ENCODE peak calls at places on chromosome 10, in five cellular contexts. One of them, this sample, is unnamed.

GRCh38 chr10:70596860-70597809 is 5.4 kb downstream of the PRF1 start:
- DNase-seq in M059J: no peak
- DNase-seq in left cardiac atrium: no peak
- DNase-seq in SW 1271: no peak
- DNase-seq in IMR-90: no peak
- DNase-seq in this sample: no peak

GRCh38 chr10:30447125-30447799 is 13.3 kb downstream of the MAP3K8 start:
- DNase-seq in M059J: no peak
- DNase-seq in left cardiac atrium: no peak
- DNase-seq in SW 1271: no peak
- DNase-seq in IMR-90: peak
- DNase-seq in this sample: no peak

GRCh38 chr10:11886851-11887250 is 63.7 kb downstream of the PROSER2 start:
- DNase-seq in M059J: no peak
- DNase-seq in left cardiac atrium: no peak
- DNase-seq in SW 1271: no peak
- DNase-seq in IMR-90: no peak
- DNase-seq in this sample: no peak

GRCh38 chr10:24524314-24524713 is 199.4 kb downstream of the ARHGAP21 start:
- DNase-seq in M059J: no peak
- DNase-seq in left cardiac atrium: no peak
- DNase-seq in SW 1271: no peak
- DNase-seq in IMR-90: no peak
- DNase-seq in this sample: no peak

GRCh38 chr10:63346015-63346441 is 119.7 kb downstream of the JMJD1C start:
- DNase-seq in M059J: peak
- DNase-seq in left cardiac atrium: no peak
- DNase-seq in SW 1271: no peak
- DNase-seq in IMR-90: peak
- DNase-seq in this sample: no peak

GRCh38 chr10:127774771-127775559 is 38.0 kb downstream of the FOXI2 start:
- DNase-seq in M059J: no peak
- DNase-seq in left cardiac atrium: no peak
- DNase-seq in SW 1271: no peak
- DNase-seq in IMR-90: no peak
- DNase-seq in this sample: peak

GRCh38 chr10:127939786-127940330 is 33.0 kb downstream of the PTPRE start:
- DNase-seq in M059J: no peak
- DNase-seq in left cardiac atrium: no peak
- DNase-seq in SW 1271: no peak
- DNase-seq in IMR-90: no peak
- DNase-seq in this sample: no peak

GRCh38 chr10:77291596-77292505 is 345.8 kb downstream of the KCNMA1 start:
- DNase-seq in M059J: peak
- DNase-seq in left cardiac atrium: no peak
- DNase-seq in SW 1271: peak
- DNase-seq in IMR-90: peak
- DNase-seq in this sample: peak

GRCh38 chr10:35268791-35269257 is 67.5 kb upstream of the CCNY start:
- DNase-seq in M059J: peak
- DNase-seq in left cardiac atrium: no peak
- DNase-seq in SW 1271: no peak
- DNase-seq in IMR-90: no peak
- DNase-seq in this sample: peak

GRCh38 chr10:63467833-63468232 is 2.1 kb upstream of the JMJD1C start:
- DNase-seq in M059J: no peak
- DNase-seq in left cardiac atrium: no peak
- DNase-seq in SW 1271: no peak
- DNase-seq in IMR-90: peak
- DNase-seq in this sample: no peak